ENCODE peak calls at places on chromosomes 12 and 14, in seven cellular contexts. W, V, N, X, Q, C and E are unnamed samples. For H3K9me3, the result is how much of the 10 kb centered on the place peaks cover.

GRCh38 chr14:61103541-61104339 is 122.7 kb downstream of the SLC38A6 start:
- DNase-seq in W (peak), V (no peak), N (peak), X (no peak), Q (peak), C (no peak), E (peak)

GRCh38 chr14:102220031-102220430 is 80.3 kb downstream of the WDR20 start:
- DNase-seq in W (no peak), V (peak), N (no peak), X (no peak), Q (no peak), C (no peak), E (no peak)

GRCh38 chr14:63297387-63297786 is 21.3 kb downstream of the GPHB5 start:
- DNase-seq in W (no peak), V (no peak), N (no peak), X (no peak), Q (no peak), C (no peak), E (no peak)

GRCh38 chr12:122961551-122962329 is 4.5 kb downstream of the ABCB9 start:
- DNase-seq in W (no peak), V (no peak), N (peak), X (no peak), Q (no peak), C (no peak), E (no peak)

GRCh38 chr14:99806841-99807240 is 13.6 kb downstream of the EML1 start:
- DNase-seq in W (no peak), V (no peak), N (no peak), X (no peak), Q (no peak), C (no peak), E (no peak)

GRCh38 chr12:28497889-28498411 is 307.7 kb downstream of the CCDC91 start:
- DNase-seq in W (peak), V (peak), N (peak), X (no peak), Q (no peak), C (no peak), E (no peak)

GRCh38 chr12:83323866-83324265 is 637.2 kb downstream of the TMTC2 start:
- DNase-seq in W (no peak), V (no peak), N (no peak), X (no peak), Q (no peak), C (no peak), E (no peak)

GRCh38 chr12:14473707-14474287 is 93.9 kb downstream of the PLBD1 start:
- DNase-seq in W (peak), V (no peak), N (peak), X (no peak), Q (no peak), C (no peak), E (no peak)

GRCh38 chr12:117853600-117853999 is 115.2 kb downstream of the KSR2 start:
- DNase-seq in W (no peak), V (no peak), N (no peak), X (no peak), Q (no peak), C (no peak), E (no peak)

GRCh38 chr12:70919161-70919560 is 1.4 kb downstream of the PTPRR start:
- DNase-seq in W (no peak), V (no peak), N (no peak), X (no peak), Q (no peak), C (no peak), E (no peak)

GRCh38 chr14:58331111-58331510 is 32.8 kb downstream of the ARID4A start:
- DNase-seq in W (peak), V (peak), N (peak), X (peak), Q (peak), C (peak), E (peak)

GRCh38 chr12:66960704-66961690 is 282.1 kb upstream of the GRIP1 start:
- DNase-seq in W (no peak), V (no peak), N (no peak), X (no peak), Q (no peak), C (no peak), E (no peak)

GRCh38 chr12:13350946-13351345 is 154.4 kb downstream of the EMP1 start:
- DNase-seq in W (no peak), V (no peak), N (no peak), X (no peak), Q (no peak), C (no peak), E (no peak)

GRCh38 chr12:88947486-88948043 is 367.3 kb upstream of the KITLG start:
- DNase-seq in W (no peak), V (no peak), N (no peak), X (no peak), Q (no peak), C (no peak), E (no peak)

GRCh38 chr12:65229441-65229840 is 49.0 kb upstream of the MSRB3 start:
- DNase-seq in W (peak), V (no peak), N (peak), X (no peak), Q (no peak), C (no peak), E (peak)

GRCh38 chr12:118033331-118033730 is 16.8 kb downstream of the RFC5 start:
- DNase-seq in W (no peak), V (no peak), N (no peak), X (no peak), Q (no peak), C (no peak), E (no peak)

GRCh38 chr12:70962226-70962794 is 41.8 kb upstream of the PTPRR start:
- DNase-seq in W (no peak), V (no peak), N (no peak), X (no peak), Q (no peak), C (no peak), E (no peak)

GRCh38 chr14:24268225-24268624 is 3.2 kb downstream of the RABGGTA start:
- DNase-seq in W (no peak), V (no peak), N (no peak), X (no peak), Q (no peak), C (peak), E (no peak)

GRCh38 chr12:2970744-2971143 is 11.5 kb downstream of the TEAD4 start:
- DNase-seq in W (no peak), V (no peak), N (no peak), X (no peak), Q (no peak), C (no peak), E (no peak)

GRCh38 chr12:56020437-56021189 is at the start of gene IKZF4:
- DNase-seq in W (peak), V (no peak), N (no peak), X (peak), Q (peak), C (no peak), E (no peak)

GRCh38 chr14:72901361-72901760 is 7.5 kb upstream of the DPF3 start:
- DNase-seq in W (no peak), V (no peak), N (no peak), X (no peak), Q (no peak), C (no peak), E (no peak)

GRCh38 chr14:104093366-104094055 is 8.0 kb downstream of the ASPG start:
- DNase-seq in W (no peak), V (no peak), N (no peak), X (peak), Q (no peak), C (peak), E (no peak)

GRCh38 chr14:105861985-105862465 is 335.6 kb downstream of the TMEM121 start:
- DNase-seq in W (no peak), V (peak), N (no peak), X (no peak), Q (peak), C (peak), E (no peak)

GRCh38 chr14:21104448-21105060 is 3.7 kb downstream of the TMEM253 start:
- DNase-seq in W (peak), V (no peak), N (peak), X (peak), Q (peak), C (peak), E (no peak)

GRCh38 chr14:101947577-101947903 is 16.8 kb upstream of the DYNC1H1 start:
- DNase-seq in W (no peak), V (no peak), N (no peak), X (no peak), Q (no peak), C (no peak), E (no peak)

GRCh38 chr14:100865682-100866591 is 37.6 kb downstream of the RTL1 start:
- DNase-seq in W (no peak), V (no peak), N (no peak), X (peak), Q (peak), C (peak), E (no peak)

GRCh38 chr14:57382283-57382682 is 8.1 kb upstream of the NAA30 start:
- DNase-seq in W (peak), V (no peak), N (peak), X (no peak), Q (no peak), C (no peak), E (peak)

GRCh38 chr14:75275598-75275997 is 3.0 kb upstream of the FOS start:
- DNase-seq in W (no peak), V (no peak), N (no peak), X (no peak), Q (peak), C (no peak), E (no peak)

GRCh38 chr12:4221157-4221556 is 52.4 kb upstream of the CCND2 start:
- DNase-seq in W (peak), V (no peak), N (no peak), X (no peak), Q (no peak), C (no peak), E (no peak)

GRCh38 chr12:70994217-70994788 is 73.8 kb upstream of the PTPRR start:
- DNase-seq in W (peak), V (no peak), N (peak), X (no peak), Q (no peak), C (no peak), E (no peak)

GRCh38 chr14:99163446-99163845 is 108.6 kb downstream of the BCL11B start:
- DNase-seq in W (no peak), V (no peak), N (no peak), X (no peak), Q (peak), C (no peak), E (no peak)

GRCh38 chr14:90839024-90839888 is 23.0 kb upstream of the TTC7B start:
- DNase-seq in W (peak), V (no peak), N (peak), X (no peak), Q (peak), C (no peak), E (no peak)

GRCh38 chr12:19915392-19916192 is 452.7 kb upstream of the PDE3A start:
- DNase-seq in W (peak), V (no peak), N (peak), X (no peak), Q (no peak), C (no peak), E (no peak)
- H3K27ac ChIP-seq in W (no peak), V (no peak), N (no peak), X (no peak), Q (no peak), C (no peak), E (no peak)

GRCh38 chr12:39619660-39620433 is at the start of gene ABCD2:
- DNase-seq in W (peak), V (peak), N (peak), X (peak), Q (peak), C (peak), E (peak)
- TF ChIP-seq CTCF in W (no peak), V (peak), N (no peak), X (no peak), Q (no peak), C (no peak), E (no peak)

DNA sequence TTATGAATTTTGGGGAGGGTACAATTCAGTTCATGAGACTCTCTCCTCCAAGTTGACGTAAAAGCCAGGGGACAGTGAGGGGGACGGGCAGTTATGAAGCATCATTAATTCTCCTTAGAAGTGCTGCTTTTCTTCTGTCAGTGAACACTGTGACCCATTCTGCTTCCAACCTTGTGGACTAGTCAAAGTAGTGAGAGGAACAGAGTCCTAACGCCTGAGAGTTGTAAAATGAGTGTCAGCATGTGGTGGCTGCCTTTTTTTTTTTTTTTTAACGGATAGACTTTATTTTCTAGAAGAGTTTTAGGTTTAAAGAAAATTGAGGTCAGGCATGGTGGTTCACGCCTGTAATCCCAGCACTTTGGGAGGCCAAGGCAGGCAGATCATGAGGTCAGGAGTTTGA is 15.5 kb downstream of the RESF1 start:
- DNase-seq in W (no peak), V (no peak), N (no peak), X (no peak), Q (no peak), C (no peak), E (no peak)
- H3K9me3 ChIP-seq in W (under half), V (half or more), N (under half), X (under half), Q (under half), C (under half), E (under half)

DNA sequence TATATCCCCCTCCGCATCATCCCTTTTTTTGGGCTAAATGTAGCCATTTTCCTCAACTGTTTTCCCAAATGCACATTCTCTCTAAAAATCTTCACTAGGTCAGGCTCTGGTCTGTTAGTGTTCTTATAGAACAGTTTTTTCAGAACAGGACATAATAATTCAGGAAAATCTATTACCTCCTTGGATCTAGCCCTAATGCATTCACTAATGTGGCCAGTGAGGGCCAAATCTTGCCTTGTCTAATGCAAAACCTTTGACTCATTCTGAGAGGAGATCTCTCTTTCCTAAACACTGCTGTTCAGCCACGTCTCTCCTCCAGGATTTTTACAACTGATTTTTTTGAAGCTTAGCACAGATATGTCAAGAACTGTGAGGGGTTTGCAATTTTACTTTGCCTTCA is 15.5 kb downstream of the C14orf132 start:
- DNase-seq in W (no peak), V (no peak), N (no peak), X (no peak), Q (no peak), C (no peak), E (no peak)
- H3K27ac ChIP-seq in W (no peak), V (no peak), N (peak), X (no peak), Q (peak), C (no peak), E (no peak)

DNA sequence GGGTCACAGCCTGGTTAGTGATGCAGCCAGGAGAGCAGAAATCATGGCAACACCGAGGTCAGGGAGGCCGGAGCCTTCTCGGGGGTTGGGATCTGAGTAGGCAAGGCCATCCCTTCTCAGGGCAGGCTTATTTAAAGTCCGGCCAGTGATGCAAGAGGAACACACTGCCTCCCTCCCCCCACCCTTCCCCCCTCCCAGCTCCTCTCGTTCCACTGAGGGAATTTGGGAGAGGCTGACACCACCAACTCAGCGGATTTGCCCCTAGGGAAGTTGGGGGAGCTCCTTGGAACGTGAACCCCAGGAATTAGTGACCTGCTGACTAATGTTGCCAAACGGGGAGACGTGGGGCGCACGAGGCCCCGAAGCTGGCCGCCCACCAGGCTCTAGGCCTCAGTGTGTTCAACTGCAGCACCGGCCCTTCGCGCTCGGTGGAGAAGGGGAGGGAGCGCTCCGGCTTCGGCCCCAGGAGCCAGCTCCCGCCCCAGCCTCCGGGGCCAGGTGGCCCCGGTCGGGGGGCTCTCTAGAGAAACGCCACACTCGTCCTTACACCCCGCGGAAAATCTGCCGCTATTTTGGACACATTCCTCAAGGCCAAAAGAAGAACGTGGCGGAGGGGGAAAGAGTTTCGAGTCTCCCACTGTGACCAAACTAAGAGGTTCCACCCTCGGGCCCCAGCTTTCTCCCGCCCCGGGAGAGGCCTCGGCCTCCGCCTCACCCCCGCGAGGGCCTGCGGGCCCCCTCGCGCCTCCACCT is 1.6 kb downstream of the CTDSP2 start:
- DNase-seq in W (peak), V (no peak), N (peak), X (peak), Q (peak), C (peak), E (peak)
- TF ChIP-seq CTCF in W (no peak), V (no peak), N (no peak), X (no peak), Q (no peak), C (no peak), E (no peak)

GRCh38 chr12:133083345-133083744 is 2.6 kb downstream of the ZNF140 start:
- DNase-seq in W (no peak), V (no peak), N (no peak), X (no peak), Q (no peak), C (no peak), E (no peak)
- H3K9me3 ChIP-seq in W (half or more), V (half or more), N (under half), X (half or more), Q (half or more), C (under half), E (half or more)

GRCh38 chr12:75568387-75568786 is 57.0 kb upstream of the KRR1 start:
- DNase-seq in W (peak), V (no peak), N (peak), X (no peak), Q (no peak), C (no peak), E (no peak)

GRCh38 chr12:75568801-75569200 is 57.4 kb upstream of the KRR1 start:
- DNase-seq in W (no peak), V (no peak), N (no peak), X (no peak), Q (no peak), C (no peak), E (no peak)

GRCh38 chr12:75571204-75571603 is 59.8 kb upstream of the KRR1 start:
- DNase-seq in W (no peak), V (no peak), N (no peak), X (no peak), Q (no peak), C (no peak), E (no peak)

GRCh38 chr12:75565795-75566194 is 54.4 kb upstream of the KRR1 start:
- DNase-seq in W (no peak), V (no peak), N (no peak), X (no peak), Q (no peak), C (no peak), E (no peak)

DNA sequence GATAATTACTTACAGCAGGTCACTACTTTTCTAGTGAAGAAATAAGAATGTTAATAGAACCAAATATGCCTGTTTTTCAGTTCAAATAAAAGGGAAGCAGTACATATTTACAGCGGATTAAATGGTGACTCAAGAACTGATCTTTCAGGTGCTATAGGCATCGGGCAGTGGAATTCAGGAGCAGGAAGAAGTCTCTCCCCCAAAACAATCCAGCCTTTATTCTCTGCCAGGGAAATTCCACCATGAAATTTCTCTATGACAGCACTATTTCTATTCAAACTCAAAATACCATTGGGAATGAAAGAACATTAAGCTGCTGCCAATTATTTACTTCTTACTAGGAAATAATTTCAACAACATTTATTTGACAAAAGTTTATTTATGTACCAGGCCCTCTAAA is 60.2 kb upstream of the KRR1 start:
- DNase-seq in W (no peak), V (no peak), N (no peak), X (no peak), Q (no peak), C (no peak), E (no peak)
- H3K27ac ChIP-seq in W (no peak), V (no peak), N (no peak), X (no peak), Q (no peak), C (no peak), E (no peak)